ENCODE peak calls at places on chromosomes 12 and 14, in nine cellular contexts. M is germinal center; T is GM12892; H is progenitor cell of endocrine pancreas; F is stimulated activated naive CD4-positive, alpha-beta T cell; I is spleen; J is cardiac fibroblast; E is adipocyte; S is testis. R is an unnamed sample.

GRCh38 chr14:99655521-99655920 is 10.6 kb downstream of the HHIPL1 start:
- DNase-seq in M (no peak), T (no peak), H (no peak), F (no peak), I (no peak), J (peak), E (peak), S (no peak), R (no peak)

GRCh38 chr14:95023886-95024285 is 133.4 kb downstream of the DICER1 start:
- DNase-seq in M (no peak), T (no peak), H (no peak), F (no peak), I (no peak), J (no peak), E (peak), S (no peak), R (no peak)

GRCh38 chr14:73478684-73479083 is 12.0 kb upstream of the RIOX1 start:
- DNase-seq in M (no peak), T (no peak), H (no peak), F (no peak), I (no peak), J (no peak), E (no peak), S (no peak), R (no peak)

GRCh38 chr14:72332871-72333270 is 400.6 kb downstream of the RGS6 start:
- DNase-seq in M (no peak), T (no peak), H (no peak), F (no peak), I (no peak), J (no peak), E (no peak), S (no peak), R (no peak)

GRCh38 chr12:107400686-107401447 is 284.7 kb upstream of the PWP1 start:
- DNase-seq in M (no peak), T (no peak), H (no peak), F (no peak), I (no peak), J (peak), E (peak), S (no peak), R (no peak)

GRCh38 chr12:100375023-100375737 is 18.3 kb downstream of the SLC17A8 start:
- DNase-seq in M (no peak), T (no peak), H (no peak), F (no peak), I (no peak), J (peak), E (peak), S (peak), R (no peak)

GRCh38 chr14:87989613-87990299 is 3.2 kb downstream of the GALC start:
- DNase-seq in M (no peak), T (no peak), H (no peak), F (no peak), I (no peak), J (no peak), E (no peak), S (no peak), R (no peak)

GRCh38 chr14:26281280-26281998 is 316.4 kb downstream of the NOVA1 start:
- DNase-seq in M (no peak), T (no peak), H (no peak), F (no peak), I (no peak), J (peak), E (peak), S (no peak), R (no peak)

GRCh38 chr12:99984271-99985128 is at the start of gene ANKS1B:
- DNase-seq in M (peak), T (peak), H (peak), F (no peak), I (no peak), J (peak), E (peak), S (peak), R (peak)

GRCh38 chr12:124621296-124621660 is 53.9 kb upstream of the NCOR2 start:
- DNase-seq in M (no peak), T (no peak), H (no peak), F (no peak), I (no peak), J (peak), E (no peak), S (peak), R (peak)

GRCh38 chr14:22812744-22813143 is 2.5 kb downstream of the SLC7A7 start:
- DNase-seq in M (no peak), T (no peak), H (no peak), F (no peak), I (peak), J (no peak), E (no peak), S (no peak), R (peak)

GRCh38 chr14:52355016-52355430 is 40.9 kb downstream of the PTGER2 start:
- DNase-seq in M (no peak), T (no peak), H (no peak), F (no peak), I (no peak), J (peak), E (peak), S (no peak), R (no peak)

GRCh38 chr12:5909560-5909959 is 35.5 kb downstream of the ANO2 start:
- DNase-seq in M (no peak), T (no peak), H (no peak), F (no peak), I (no peak), J (no peak), E (no peak), S (no peak), R (no peak)

GRCh38 chr14:46973295-46973694 is 321.7 kb upstream of the RPL10L start:
- DNase-seq in M (no peak), T (no peak), H (no peak), F (no peak), I (no peak), J (no peak), E (no peak), S (no peak), R (no peak)

GRCh38 chr14:91614187-91614586 is 104.1 kb upstream of the PPP4R3A start:
- DNase-seq in M (no peak), T (no peak), H (no peak), F (no peak), I (no peak), J (peak), E (no peak), S (no peak), R (no peak)

GRCh38 chr12:51391047-51391837 is at the start of gene GALNT6:
- DNase-seq in M (peak), T (peak), H (peak), F (peak), I (peak), J (no peak), E (peak), S (no peak), R (peak)

GRCh38 chr12:2013527-2014223 is 9.4 kb upstream of the DCP1B start:
- DNase-seq in M (no peak), T (no peak), H (no peak), F (no peak), I (no peak), J (no peak), E (no peak), S (peak), R (no peak)

GRCh38 chr12:24993756-24994155 is 44.9 kb upstream of the BCAT1 start:
- DNase-seq in M (no peak), T (no peak), H (no peak), F (no peak), I (no peak), J (no peak), E (no peak), S (no peak), R (no peak)

GRCh38 chr12:80805106-80805505 is 88.4 kb downstream of the MYF5 start:
- DNase-seq in M (no peak), T (no peak), H (no peak), F (no peak), I (no peak), J (peak), E (no peak), S (no peak), R (no peak)

GRCh38 chr14:22653012-22653621 is 9.0 kb upstream of the OR6J1 start:
- DNase-seq in M (peak), T (no peak), H (peak), F (peak), I (no peak), J (peak), E (peak), S (peak), R (peak)

GRCh38 chr14:105878125-105878524 is 351.7 kb downstream of the TMEM121 start:
- DNase-seq in M (no peak), T (no peak), H (no peak), F (no peak), I (peak), J (no peak), E (no peak), S (no peak), R (no peak)